ENCODE peak calls at places on chromosomes 11 and 22, in four cellular contexts. Q is ovary; G is mammary epithelial cell; P is CD4-positive, alpha-beta T cell. S is an unnamed sample.

GRCh38 chr11:78646564-78647185 is 72.0 kb upstream of the NARS2 start:
- DNase-seq in Q (no peak), G (peak), P (peak), S (peak)

GRCh38 chr11:111269146-111269868 is 23.8 kb downstream of the POU2AF2 start:
- DNase-seq in Q (no peak), G (no peak), P (no peak), S (no peak)

GRCh38 chr11:88288560-88288959 is 49.0 kb downstream of the CTSC start:
- DNase-seq in P (no peak), Q (no peak), G (no peak), S (no peak)

GRCh38 chr11:16605440-16605970 is 132.9 kb upstream of the C11orf58 start:
- DNase-seq in G (peak), P (no peak), Q (peak), S (no peak)

GRCh38 chr11:43541993-43542392 is 138.5 kb upstream of the HSD17B12 start:
- DNase-seq in P (no peak), G (no peak), Q (peak), S (no peak)

GRCh38 chr11:24828938-24829337 is 332.1 kb downstream of the LUZP2 start:
- DNase-seq in P (no peak), G (no peak), Q (no peak), S (no peak)

GRCh38 chr22:20056161-20056560 is 23.9 kb upstream of the DGCR8 start:
- DNase-seq in Q (no peak), P (no peak), G (no peak), S (no peak)

GRCh38 chr11:15918212-15918611 is 438.1 kb downstream of the SOX6 start:
- DNase-seq in P (no peak), Q (no peak), G (no peak), S (no peak)

GRCh38 chr22:39629851-39630250 is 59.3 kb downstream of the CACNA1I start:
- DNase-seq in Q (no peak), P (no peak), G (no peak), S (no peak)

GRCh38 chr11:16613401-16614381 is 124.8 kb upstream of the C11orf58 start:
- DNase-seq in P (no peak), Q (peak), G (peak), S (peak)

GRCh38 chr11:111960916-111961315 is 23.8 kb downstream of the DIXDC1 start:
- DNase-seq in G (peak), P (no peak), Q (no peak), S (no peak)

GRCh38 chr11:15852179-15852578 is 504.2 kb downstream of the SOX6 start:
- DNase-seq in Q (no peak), P (no peak), G (peak), S (no peak)

GRCh38 chr22:33659423-33659822 is 260.9 kb downstream of the LARGE1 start:
- DNase-seq in Q (no peak), P (no peak), G (no peak), S (no peak)

GRCh38 chr11:64918056-64918455 is 1.0 kb upstream of the ATG2A start:
- DNase-seq in G (no peak), P (no peak), Q (no peak), S (no peak)

GRCh38 chr22:50498322-50498861 is 9.1 kb downstream of the LMF2 start:
- DNase-seq in G (peak), Q (peak), P (peak), S (no peak)

GRCh38 chr11:13249992-13250391 is 27.6 kb upstream of the BMAL1 start:
- DNase-seq in P (no peak), G (peak), Q (no peak), S (no peak)

GRCh38 chr22:43511276-43511910 is 99.6 kb downstream of the MPPED1 start:
- DNase-seq in Q (no peak), G (peak), P (no peak), S (no peak)
- TF ChIP-seq CTCF in Q (no peak), G (no peak), P (no peak), S (no peak)

GRCh38 chr11:36258730-36259360 is 30.4 kb downstream of the COMMD9 start:
- DNase-seq in P (no peak), Q (peak), G (peak), S (peak)
- TF ChIP-seq CTCF in P (no peak), Q (no peak), G (peak), S (peak)

DNA sequence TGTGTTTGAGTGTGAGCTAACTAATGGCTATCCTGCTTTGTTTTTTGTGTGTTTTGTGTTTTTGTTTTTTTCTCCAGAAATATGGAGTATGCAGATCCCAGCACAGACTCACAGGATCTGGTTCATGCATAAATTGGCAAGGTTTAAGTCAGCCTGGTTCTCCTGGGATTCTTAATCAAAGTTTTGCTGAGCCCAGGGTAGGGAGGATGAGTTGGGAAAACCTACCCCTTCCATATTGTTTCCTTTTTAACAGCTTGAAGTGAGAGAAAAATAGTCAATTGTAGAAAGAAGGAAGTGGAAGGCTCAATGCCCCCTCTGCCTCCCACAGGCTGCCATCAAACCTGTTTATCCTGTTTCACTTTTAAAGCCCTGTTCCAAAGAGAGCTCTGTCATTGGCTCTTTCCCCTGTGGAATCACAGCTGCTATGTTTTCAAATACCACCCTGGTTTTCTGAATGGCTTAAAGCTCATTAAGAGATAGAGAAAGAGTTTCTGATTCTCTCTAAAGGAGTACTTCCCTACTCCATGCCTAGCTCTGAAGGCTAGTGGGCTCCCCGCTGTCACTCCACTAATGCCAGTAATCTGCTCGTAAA is 23.4 kb upstream of the CADM1 start:
- DNase-seq in P (no peak), G (peak), Q (no peak), S (no peak)
- TF ChIP-seq CTCF in P (no peak), G (no peak), Q (no peak), S (no peak)

DNA sequence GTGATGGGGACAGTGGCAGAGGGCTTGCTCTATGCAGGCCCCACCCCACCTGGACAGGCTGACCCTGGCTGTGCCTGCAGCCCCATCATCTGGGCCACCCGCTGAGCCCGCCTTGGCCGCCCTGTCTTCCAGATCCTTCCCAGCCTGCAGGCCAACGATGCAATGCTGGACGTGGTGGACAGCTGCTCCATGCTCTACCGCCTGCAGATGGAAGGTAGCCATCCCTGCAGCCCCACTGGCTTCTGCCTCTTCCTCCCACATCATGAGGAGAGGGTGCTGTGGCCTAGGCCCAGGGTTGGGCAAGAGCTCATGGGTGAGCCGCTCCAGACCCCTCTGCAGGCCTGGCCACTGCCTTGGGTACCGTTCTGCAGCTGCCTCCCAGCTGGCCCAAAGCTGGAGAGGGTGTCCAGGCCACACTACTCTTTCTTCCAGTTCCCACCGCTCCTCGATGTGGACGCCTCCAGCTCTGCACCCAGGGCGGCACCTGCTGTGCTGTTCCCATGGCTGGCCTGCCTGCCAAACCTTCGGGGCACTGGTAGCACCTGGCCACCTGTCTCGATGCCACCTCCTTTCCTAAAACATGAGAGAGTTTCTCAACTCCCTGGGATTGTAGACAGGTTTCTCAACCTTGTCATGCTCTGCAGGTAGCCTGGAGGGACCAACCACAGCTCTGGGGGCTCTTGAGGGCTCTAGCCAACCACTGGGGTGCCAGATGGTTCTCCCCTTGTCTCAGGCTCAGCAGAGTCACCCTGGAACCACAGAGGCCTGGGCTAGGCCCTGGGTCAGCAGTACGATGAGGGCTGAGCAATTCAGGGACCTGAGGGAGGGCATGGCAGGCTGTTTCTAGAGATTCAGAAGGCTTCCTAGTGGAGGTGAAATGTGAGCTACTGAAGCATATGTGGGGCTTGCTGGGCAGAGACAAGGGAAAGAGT is 9.5 kb upstream of the GTSE1 start:
- DNase-seq in P (no peak), G (no peak), Q (no peak), S (no peak)
- TF ChIP-seq CTCF in P (no peak), G (no peak), Q (no peak), S (no peak)

GRCh38 chr22:23175817-23176644 is 4.3 kb upstream of the BCR start:
- DNase-seq in G (no peak), Q (no peak), P (no peak), S (no peak)

GRCh38 chr22:23178512-23179254 is 1.6 kb upstream of the BCR start:
- DNase-seq in P (peak), Q (peak), G (peak), S (peak)

GRCh38 chr22:23177197-23177596 is 3.1 kb upstream of the BCR start:
- DNase-seq in Q (no peak), G (no peak), P (no peak), S (no peak)

GRCh38 chr22:23179381-23180294 is 671 bp upstream of the BCR start:
- DNase-seq in G (peak), Q (peak), P (peak), S (no peak)

DNA sequence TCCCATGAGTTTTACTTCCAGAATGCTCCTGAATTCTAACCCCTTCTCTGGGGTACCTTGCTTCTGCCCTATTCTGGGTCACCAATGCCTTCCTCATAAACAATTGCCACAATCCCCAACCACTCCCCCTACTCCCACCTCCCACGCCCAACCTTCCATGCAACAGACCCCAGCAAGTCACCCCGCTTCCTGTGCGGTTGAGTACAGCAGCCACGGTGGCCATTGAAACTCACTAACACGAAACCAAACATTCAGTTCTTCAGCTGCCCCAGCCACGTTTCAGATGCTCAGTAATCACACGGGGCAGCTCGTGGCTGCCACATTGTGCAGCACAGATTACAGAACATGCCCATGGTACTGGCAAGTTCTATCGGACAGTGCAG is 3.7 kb upstream of the BCR start:
- DNase-seq in G (no peak), P (no peak), Q (no peak), S (no peak)
- TF ChIP-seq CTCF in G (no peak), P (no peak), Q (no peak), S (no peak)

GRCh38 chr22:34881453-34881852 is 184.5 kb upstream of the ISX start:
- DNase-seq in G (no peak), P (no peak), Q (no peak), S (no peak)
- TF ChIP-seq CTCF in G (no peak), P (no peak), Q (no peak), S (no peak)

DNA sequence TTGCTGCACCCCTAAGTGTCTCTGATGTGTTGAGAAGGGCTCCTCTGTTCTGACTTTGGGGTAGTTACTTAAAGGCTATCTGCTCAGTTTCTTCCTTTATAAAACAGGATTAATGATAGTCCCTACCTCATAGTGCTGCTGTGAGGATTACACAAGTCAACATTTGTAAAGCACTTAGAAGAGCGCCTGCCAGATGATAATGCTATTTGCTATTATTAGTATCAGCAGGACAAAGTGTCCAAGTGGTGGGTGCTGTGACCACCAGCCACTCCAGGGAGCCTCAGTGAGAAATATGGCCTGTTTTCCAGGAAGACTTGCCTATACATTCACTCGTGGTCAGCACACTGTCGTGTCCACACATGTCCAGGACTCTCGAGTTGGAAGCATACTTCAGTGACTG is 16.2 kb downstream of the POU2F3 start:
- DNase-seq in G (no peak), Q (no peak), P (no peak), S (no peak)
- TF ChIP-seq CTCF in G (no peak), Q (no peak), P (no peak), S (no peak)

GRCh38 chr11:72238492-72239295 is 5.3 kb downstream of the PHOX2A start:
- DNase-seq in Q (peak), P (no peak), G (no peak), S (no peak)
- TF ChIP-seq CTCF in Q (no peak), P (peak), G (no peak), S (no peak)

S was measured in osteocyte.